ENCODE peak calls at places on chromosomes 6 and 20, in ten cellular contexts. R is K562, V is left ventricle myocardium inferior, C is fibroblast of lung, W is neural progenitor cell, K is GM20000, D is AG04449, N is dorsolateral prefrontal cortex, S is H1, I is IMR-90. E is an unnamed sample.

GRCh38 chr6:53280207-53280606 is 68.5 kb downstream of the ELOVL5 start:
- DNase-seq in R (no peak), V (no peak), C (no peak), W (no peak), K (no peak), D (no peak), N (no peak), S (no peak), I (no peak), E (no peak)

GRCh38 chr20:38665094-38665493 is 59.2 kb upstream of the SLC32A1 start:
- DNase-seq in R (peak; percentile 19), V (no peak), C (no peak), W (no peak), K (no peak), D (no peak), N (no peak), S (no peak), I (no peak), E (no peak)

GRCh38 chr20:52313335-52313963 is 121.9 kb upstream of the ZFP64 start:
- DNase-seq in R (no peak), V (no peak), C (peak; percentile 48), W (peak; percentile 71), K (no peak), D (no peak), N (no peak), S (no peak), I (peak; percentile 35), E (no peak)

GRCh38 chr6:128070406-128070805 is 169.5 kb upstream of the THEMIS start:
- DNase-seq in R (no peak), V (no peak), C (peak; percentile 82), W (no peak), K (no peak), D (peak; percentile 26), N (no peak), S (no peak), I (peak; percentile 62), E (no peak)

GRCh38 chr6:56242343-56242742 is 5.0 kb downstream of the COL21A1 start:
- DNase-seq in R (no peak), V (no peak), C (no peak), W (no peak), K (no peak), D (no peak), N (no peak), S (no peak), I (no peak), E (no peak)

GRCh38 chr6:7136859-7137334 is 29.1 kb downstream of the RREB1 start:
- DNase-seq in R (no peak), V (no peak), C (no peak), W (no peak), K (peak; percentile 70), D (no peak), N (no peak), S (peak; percentile 46), I (no peak), E (no peak)

GRCh38 chr6:139568956-139569538 is 194.6 kb upstream of the CITED2 start:
- DNase-seq in R (no peak), V (no peak), C (peak; percentile 92), W (no peak), K (no peak), D (no peak), N (no peak), S (no peak), I (peak; percentile 88), E (no peak)

GRCh38 chr20:51258582-51259175 is 235.8 kb upstream of the KCNG1 start:
- DNase-seq in R (no peak), V (no peak), C (peak; percentile 64), W (peak; percentile 12), K (no peak), D (no peak), N (no peak), S (no peak), I (peak; percentile 17), E (no peak)

GRCh38 chr20:39961667-39962066 is 727.4 kb downstream of the MAFB start:
- DNase-seq in R (no peak), V (no peak), C (no peak), W (no peak), K (no peak), D (no peak), N (no peak), S (no peak), I (no peak), E (no peak)

DNA sequence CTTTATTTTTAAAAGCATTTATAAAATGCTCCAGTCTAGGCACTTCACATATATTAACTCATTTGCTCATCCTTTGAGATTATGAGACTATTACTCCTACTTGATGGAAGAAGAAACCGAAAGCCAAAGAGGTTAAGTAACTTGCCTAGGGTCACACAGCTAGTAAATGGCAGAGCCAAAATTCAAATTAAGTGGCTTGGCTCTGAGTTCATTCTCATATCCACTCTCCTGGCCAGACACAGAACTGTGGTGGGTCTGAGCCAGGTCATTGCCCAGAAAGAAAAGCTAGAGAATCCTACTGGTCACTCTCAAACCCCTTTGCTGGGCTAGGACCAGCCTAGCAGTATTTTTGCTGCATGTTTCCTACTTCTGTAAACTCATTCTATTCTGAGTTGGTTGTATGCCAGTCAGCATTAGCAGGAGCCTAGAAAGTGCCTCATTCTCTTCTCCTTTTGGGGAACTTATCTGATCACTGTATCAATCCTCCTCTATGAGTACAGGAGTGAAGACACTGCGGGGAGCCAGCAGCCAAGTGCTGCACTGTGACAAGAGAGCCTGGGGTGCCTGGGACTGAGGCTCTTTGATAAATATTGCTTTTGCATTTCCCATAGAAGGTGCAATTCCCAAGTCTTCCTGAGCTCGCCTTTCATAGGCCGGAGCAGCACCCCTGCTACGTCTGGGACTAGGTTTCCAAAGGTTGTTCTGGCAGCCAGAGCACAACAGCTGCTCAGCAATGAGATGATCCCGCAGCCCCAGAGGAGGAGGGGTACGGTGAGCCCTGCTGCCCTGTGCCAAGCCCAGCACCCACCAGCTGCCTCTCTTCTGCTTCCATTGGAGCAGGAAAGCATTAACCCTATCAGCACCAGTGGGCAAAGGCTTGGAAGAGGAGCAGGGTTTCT is 728.3 kb downstream of the MAFB start:
- DNase-seq in R (no peak), V (peak; percentile 21), C (no peak), W (no peak), K (no peak), D (no peak), N (no peak), S (peak; percentile 55), I (no peak), E (no peak)
- TF ChIP-seq CTCF in R (no peak), V (peak; percentile 28), C (no peak), W (peak; percentile 5), K (no peak), D (no peak), N (no peak), S (no peak), I (no peak), E (no peak)

GRCh38 chr6:71480577-71480976 is 192.0 kb downstream of the OGFRL1 start:
- DNase-seq in R (no peak), V (no peak), C (no peak), W (no peak), K (no peak), D (no peak), N (no peak), S (no peak), I (no peak), E (no peak)

GRCh38 chr6:71486466-71486865 is 197.9 kb downstream of the OGFRL1 start:
- DNase-seq in R (no peak), V (no peak), C (peak; percentile 75), W (no peak), K (no peak), D (no peak), N (no peak), S (no peak), I (peak; percentile 53), E (no peak)

GRCh38 chr6:71481021-71481420 is 192.4 kb downstream of the OGFRL1 start:
- DNase-seq in R (no peak), V (no peak), C (no peak), W (no peak), K (no peak), D (no peak), N (no peak), S (no peak), I (no peak), E (no peak)

GRCh38 chr6:71481801-71482200 is 193.2 kb downstream of the OGFRL1 start:
- DNase-seq in R (no peak), V (no peak), C (peak; percentile 69), W (no peak), K (no peak), D (no peak), N (no peak), S (no peak), I (no peak), E (no peak)

GRCh38 chr6:71482742-71483141 is 194.1 kb downstream of the OGFRL1 start:
- DNase-seq in R (no peak), V (no peak), C (no peak), W (no peak), K (no peak), D (no peak), N (no peak), S (no peak), I (no peak), E (no peak)
- TF ChIP-seq CTCF in R (no peak), V (peak; percentile 43), C (no peak), W (no peak), K (no peak), D (no peak), N (no peak), S (no peak), I (peak; percentile 21), E (no peak)

DNA sequence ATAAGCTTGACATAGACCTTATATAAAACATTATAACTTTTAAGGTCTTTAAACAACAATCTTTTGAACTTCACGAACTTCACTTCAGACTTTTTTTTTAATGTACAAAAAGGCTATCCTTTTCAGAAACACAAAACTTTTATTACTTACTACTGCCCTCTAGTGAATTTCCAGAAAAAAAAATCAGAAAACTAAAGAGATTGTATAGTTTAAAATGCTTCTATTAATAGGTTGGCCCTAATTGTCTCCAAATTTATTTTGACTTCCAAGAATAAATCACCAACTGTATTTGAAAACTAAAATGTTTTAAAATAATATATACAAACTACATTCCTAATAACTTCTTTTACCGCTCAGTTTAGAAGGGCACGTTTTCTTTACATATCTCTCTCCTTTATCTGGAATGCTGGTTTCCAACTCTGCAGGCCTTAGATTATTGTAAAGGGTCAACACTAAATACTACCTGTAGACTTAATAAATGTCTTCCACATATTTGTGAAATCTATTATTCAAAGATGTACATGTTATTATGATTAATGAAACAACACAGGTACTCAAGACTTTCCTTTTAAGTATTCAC is 66.8 kb downstream of the LMBRD1 start:
- DNase-seq in R (no peak), V (no peak), C (no peak), W (no peak), K (no peak), D (no peak), N (no peak), S (no peak), I (peak; percentile 7), E (no peak)
- TF ChIP-seq CTCF in R (peak; percentile 39), V (peak; percentile 51), C (no peak), W (peak; percentile 62), K (no peak), D (no peak), N (peak; percentile 53), S (no peak), I (peak; percentile 42), E (no peak)

GRCh38 chr6:36441307-36441894 is 1.3 kb downstream of the PXT1 start:
- DNase-seq in R (peak; percentile 94), V (peak; percentile 90), C (peak; percentile 99), W (peak; percentile 84), K (peak; percentile 88), D (peak; percentile 98), N (peak; percentile 86), S (peak; percentile 72), I (peak; percentile 100), E (peak; percentile 69)

GRCh38 chr6:36442083-36442670 is 477 bp downstream of the PXT1 start:
- DNase-seq in R (no peak), V (no peak), C (no peak), W (no peak), K (no peak), D (no peak), N (no peak), S (no peak), I (no peak), E (no peak)

GRCh38 chr6:36443951-36444428 is 1.2 kb downstream of the KCTD20 start:
- DNase-seq in R (peak; percentile 50), V (no peak), C (no peak), W (peak; percentile 48), K (peak; percentile 34), D (no peak), N (no peak), S (no peak), I (peak; percentile 31), E (no peak)

GRCh38 chr6:36443498-36443844 is 671 bp downstream of the KCTD20 start:
- DNase-seq in R (no peak), V (no peak), C (no peak), W (no peak), K (no peak), D (no peak), N (no peak), S (no peak), I (no peak), E (no peak)

DNA sequence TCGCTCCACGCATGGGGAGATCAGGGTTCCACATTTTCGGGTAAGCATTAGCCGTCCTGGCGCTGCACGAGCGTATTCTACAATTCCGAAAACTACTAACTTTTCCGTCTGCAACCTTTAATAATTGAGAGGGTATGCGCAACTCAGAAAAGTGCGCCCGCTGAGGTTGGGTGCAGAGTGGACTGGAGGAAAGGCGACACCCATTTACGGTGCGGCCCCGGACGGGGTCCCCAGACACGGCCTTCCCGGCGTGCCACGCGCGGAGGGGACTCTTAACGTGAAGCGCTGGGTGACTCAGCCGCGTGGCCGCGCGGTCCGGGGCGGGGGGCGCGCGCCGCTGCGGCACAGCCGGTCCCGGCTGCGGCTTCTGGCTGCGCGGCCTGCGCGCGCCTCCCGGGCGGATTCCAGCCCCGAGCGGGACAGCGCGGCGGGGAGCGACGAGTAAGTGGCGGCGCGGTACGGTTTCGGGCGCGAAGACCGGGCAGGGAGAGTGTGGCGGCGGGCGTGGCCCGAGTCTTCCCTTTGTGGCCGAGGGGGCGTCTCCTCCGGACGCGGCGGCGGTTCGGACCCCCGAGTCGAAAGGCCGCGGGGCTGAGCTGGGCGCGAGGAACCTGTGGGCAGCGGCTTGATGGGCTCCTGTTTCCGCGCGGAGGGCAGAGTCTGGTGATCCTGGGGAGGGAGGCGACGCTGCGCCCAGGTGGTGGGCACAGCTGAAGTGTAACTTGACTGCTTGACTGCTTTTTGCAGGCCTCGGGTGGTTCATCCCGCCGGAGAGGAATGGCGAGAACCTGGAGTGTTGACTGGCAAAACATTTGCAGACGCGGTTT is at the start of the genes KCTD20 and PXT1:
- DNase-seq in R (peak; percentile 97), V (peak; percentile 90), C (peak; percentile 86), W (peak; percentile 92), K (peak; percentile 94), D (no peak), N (peak; percentile 88), S (peak; percentile 81), I (peak; percentile 88), E (peak; percentile 55)
- TF ChIP-seq CTCF in R (no peak), V (peak; percentile 7), C (no peak), W (no peak), K (no peak), D (no peak), N (no peak), S (no peak), I (no peak), E (no peak)